ENCODE peak calls at places on chromosomes 2 and 18, in eight cellular contexts. R, T, P, W, J, B, D and L are unnamed samples.

GRCh38 chr18:36112302-36112701 is 16.8 kb downstream of the SLC39A6 start:
- DNase-seq in R (no peak), T (no peak), P (no peak), W (no peak), J (no peak), B (no peak), D (no peak), L (no peak)

GRCh38 chr18:39454866-39455265 is 1889.3 kb upstream of the CELF4 start:
- DNase-seq in R (no peak), T (no peak), P (no peak), W (no peak), J (no peak), B (no peak), D (no peak), L (no peak)

GRCh38 chr18:49762191-49763077 is 50.9 kb downstream of the ACAA2 start:
- DNase-seq in R (no peak), T (no peak), P (no peak), W (no peak), J (no peak), B (no peak), D (no peak), L (no peak)

GRCh38 chr2:11532434-11533055 is 1.3 kb upstream of the GREB1 start:
- DNase-seq in R (no peak), T (no peak), P (no peak), W (no peak), J (no peak), B (no peak), D (no peak), L (no peak)

GRCh38 chr2:96839288-96839874 is 4.4 kb downstream of the ANKRD23 start:
- DNase-seq in R (no peak), T (peak; percentile 85), P (peak; percentile 82), W (no peak), J (no peak), B (peak; percentile 80), D (no peak), L (peak; percentile 96)

GRCh38 chr2:121019073-121019472 is 265.9 kb downstream of the TFCP2L1 start:
- DNase-seq in R (no peak), T (no peak), P (no peak), W (no peak), J (no peak), B (peak; percentile 61), D (peak; percentile 2), L (no peak)

GRCh38 chr2:7844414-7844961 is 837.4 kb upstream of the ID2 start:
- DNase-seq in R (no peak), T (no peak), P (no peak), W (no peak), J (no peak), B (no peak), D (no peak), L (no peak)

GRCh38 chr2:181483876-181484275 is 26.7 kb downstream of the ITGA4 start:
- DNase-seq in R (no peak), T (no peak), P (no peak), W (no peak), J (no peak), B (no peak), D (no peak), L (no peak)

GRCh38 chr2:98608962-98609604 is 694 bp downstream of the UNC50 start:
- DNase-seq in R (no peak), T (peak; percentile 20), P (no peak), W (no peak), J (no peak), B (peak; percentile 41), D (no peak), L (peak; percentile 85)

GRCh38 chr2:60822987-60823386 is 58.4 kb upstream of the REL start:
- DNase-seq in R (no peak), T (no peak), P (no peak), W (no peak), J (no peak), B (no peak), D (no peak), L (no peak)

GRCh38 chr2:121073320-121074210 is 211.4 kb downstream of the TFCP2L1 start:
- DNase-seq in R (no peak), T (no peak), P (no peak), W (no peak), J (no peak), B (no peak), D (no peak), L (no peak)

GRCh38 chr2:157443795-157444642 is at the start of gene CYTIP:
- DNase-seq in R (no peak), T (peak; percentile 65), P (peak; percentile 57), W (no peak), J (no peak), B (no peak), D (peak; percentile 8), L (peak; percentile 85)

GRCh38 chr2:60882971-60883753 is 1.8 kb downstream of the REL start:
- DNase-seq in R (no peak), T (peak; percentile 24), P (no peak), W (no peak), J (no peak), B (peak; percentile 17), D (no peak), L (no peak)

GRCh38 chr2:1781291-1782080 is 37.2 kb upstream of the PXDN start:
- DNase-seq in R (peak; percentile 1), T (no peak), P (peak; percentile 17), W (no peak), J (no peak), B (no peak), D (no peak), L (peak; percentile 61)

GRCh38 chr18:74652392-74652988 is 54.8 kb downstream of the ZNF407 start:
- DNase-seq in R (peak; percentile 27), T (no peak), P (no peak), W (no peak), J (peak; percentile 33), B (peak; percentile 72), D (no peak), L (no peak)

GRCh38 chr2:159617080-159617479 is 732 bp upstream of the BAZ2B start:
- DNase-seq in R (no peak), T (no peak), P (no peak), W (no peak), J (no peak), B (peak; percentile 36), D (no peak), L (no peak)

GRCh38 chr2:38523728-38524437 is 78.8 kb downstream of the HNRNPLL start:
- DNase-seq in R (no peak), T (no peak), P (no peak), W (no peak), J (no peak), B (peak; percentile 72), D (no peak), L (no peak)

GRCh38 chr2:164739966-164740365 is 101.7 kb downstream of the COBLL1 start:
- DNase-seq in R (no peak), T (no peak), P (no peak), W (no peak), J (no peak), B (no peak), D (no peak), L (no peak)

GRCh38 chr2:219289537-219290361 is 10.6 kb downstream of the DNAJB2 start:
- DNase-seq in R (no peak), T (peak; percentile 41), P (no peak), W (no peak), J (no peak), B (no peak), D (no peak), L (peak; percentile 75)

GRCh38 chr2:7609556-7610323 is 692.5 kb downstream of the RNF144A start:
- DNase-seq in R (no peak), T (no peak), P (no peak), W (no peak), J (no peak), B (no peak), D (no peak), L (no peak)

GRCh38 chr18:24381126-24381525 is 16.5 kb downstream of the OSBPL1A start:
- DNase-seq in R (no peak), T (no peak), P (no peak), W (no peak), J (no peak), B (no peak), D (no peak), L (no peak)

GRCh38 chr2:95374916-95375471 is 27.5 kb upstream of the FAHD2A start:
- DNase-seq in R (no peak), T (no peak), P (no peak), W (peak; percentile 24), J (no peak), B (no peak), D (no peak), L (peak; percentile 61)

GRCh38 chr2:95374029-95374428 is 28.5 kb upstream of the FAHD2A start:
- DNase-seq in R (no peak), T (no peak), P (no peak), W (peak; percentile 24), J (no peak), B (no peak), D (no peak), L (peak; percentile 41)

GRCh38 chr2:95372845-95373244 is 29.7 kb upstream of the FAHD2A start:
- DNase-seq in R (no peak), T (no peak), P (no peak), W (peak; percentile 25), J (no peak), B (no peak), D (no peak), L (peak; percentile 42)

GRCh38 chr2:95374451-95374915 is 28.0 kb upstream of the FAHD2A start:
- DNase-seq in R (no peak), T (no peak), P (no peak), W (no peak), J (no peak), B (no peak), D (no peak), L (peak; percentile 41)

GRCh38 chr2:95372216-95372829 is 30.2 kb upstream of the FAHD2A start:
- DNase-seq in R (no peak), T (no peak), P (no peak), W (peak; percentile 19), J (no peak), B (no peak), D (no peak), L (no peak)
- H3K36me3 ChIP-seq in R (no peaks in the 10 kb centered on the region), T (no peaks in the 10 kb centered on the region), P (peaks cover 8% of the 10 kb centered on the region), W (no peaks in the 10 kb centered on the region), J (no peaks in the 10 kb centered on the region), B (no peaks in the 10 kb centered on the region), D (no peaks in the 10 kb centered on the region), L (no peaks in the 10 kb centered on the region)

GRCh38 chr2:86333378-86333777 is 4.0 kb downstream of the REEP1 start:
- DNase-seq in R (no peak), T (no peak), P (no peak), W (no peak), J (no peak), B (no peak), D (no peak), L (no peak)
- TF ChIP-seq CTCF in R (no peak), T (no peak), P (no peak), W (no peak), J (no peak), B (no peak), D (no peak), L (no peak)

GRCh38 chr18:31711365-31712035 is 27.1 kb upstream of the B4GALT6 start:
- DNase-seq in R (no peak), T (no peak), P (no peak), W (no peak), J (no peak), B (no peak), D (no peak), L (no peak)
- TF ChIP-seq POLR2AphosphoS5 in R (no peak), T (no peak), P (no peak), W (no peak), J (no peak), B (no peak), D (no peak), L (no peak)

GRCh38 chr2:233145726-233146125 is 85.6 kb downstream of the INPP5D start:
- DNase-seq in R (no peak), T (no peak), P (no peak), W (no peak), J (no peak), B (no peak), D (no peak), L (peak; percentile 14)
- H3K36me3 ChIP-seq in R (no peaks in the 10 kb centered on the region), T (no peaks in the 10 kb centered on the region), P (peaks cover 51% of the 10 kb centered on the region), W (no peaks in the 10 kb centered on the region), J (no peaks in the 10 kb centered on the region), B (no peaks in the 10 kb centered on the region), D (no peaks in the 10 kb centered on the region), L (peaks cover 80% of the 10 kb centered on the region)